ENCODE peak calls at places on chromosomes 11 and 22, in nine cellular contexts. D is HEK293T; G is lower lobe of right lung; P is cardiac muscle cell; Q is hypothalamus; Y is fibroblast of the conjunctiva; A is activated CD4-positive, alpha-beta T cell treated with anti-CD3 and anti-CD28 coated beads, Interleukin-2, amount 50 U/mL, for 1 hour; U is M059J; E is stimulated activated CD4-positive, alpha-beta T cell treated with anti-CD3 and anti-CD28 coated beads, Interleukin-15, amount 100 ng/mL, for 24 hours. Z is an unnamed sample.

GRCh38 chr11:129992161-129992944 is 10.3 kb downstream of the PRDM10 start:
- DNase-seq in U (peak), A (peak), E (peak), G (no peak), Y (peak), P (peak), Q (no peak), D (peak), Z (no peak)

GRCh38 chr11:28259177-28259843 is 151.1 kb downstream of the METTL15 start:
- DNase-seq in Q (no peak), Y (no peak), A (no peak), E (no peak), D (no peak), U (no peak), G (no peak), P (no peak), Z (no peak)

GRCh38 chr22:24768537-24769374 is 5.8 kb downstream of the PIWIL3 start:
- DNase-seq in Q (peak), P (peak), D (peak), A (peak), E (peak), G (peak), Y (peak), U (peak), Z (no peak)

GRCh38 chr11:2263012-2263565 is 7.3 kb downstream of the ASCL2 start:
- DNase-seq in A (no peak), Q (no peak), E (no peak), Y (no peak), P (no peak), G (no peak), U (no peak), D (no peak), Z (peak)

GRCh38 chr11:121415861-121416260 is 36.3 kb upstream of the SORL1 start:
- DNase-seq in Y (no peak), G (no peak), E (no peak), P (peak), A (no peak), D (no peak), Q (no peak), U (peak), Z (no peak)

GRCh38 chr11:8596504-8597046 is 2.5 kb upstream of the STK33 start:
- DNase-seq in G (no peak), Y (no peak), U (no peak), P (no peak), E (no peak), A (no peak), Q (no peak), D (no peak), Z (no peak)

GRCh38 chr11:11391796-11392195 is 38.7 kb upstream of the CSNK2A3 start:
- DNase-seq in D (no peak), E (no peak), Q (no peak), U (peak), P (peak), Y (peak), A (no peak), G (no peak), Z (no peak)

GRCh38 chr11:118263694-118264567 is at the start of gene MPZL2:
- DNase-seq in E (peak), P (no peak), Y (no peak), D (no peak), U (peak), Q (no peak), A (no peak), G (peak), Z (no peak)

GRCh38 chr11:15006139-15006759 is 34.1 kb upstream of the CALCA start:
- DNase-seq in Q (no peak), A (no peak), G (no peak), Y (peak), E (peak), D (peak), U (peak), P (peak), Z (no peak)

GRCh38 chr11:77402218-77402556 is 71.7 kb downstream of the PAK1 start:
- DNase-seq in Q (no peak), E (no peak), U (no peak), D (no peak), A (no peak), G (no peak), P (no peak), Y (no peak), Z (no peak)

GRCh38 chr11:105137286-105137685 is 2.3 kb downstream of the CARD18 start:
- DNase-seq in U (peak), Y (no peak), E (no peak), A (no peak), D (no peak), G (no peak), Q (no peak), P (peak), Z (no peak)

GRCh38 chr22:33896801-33897620 is 23.3 kb downstream of the LARGE1 start:
- DNase-seq in E (no peak), U (no peak), Q (no peak), G (no peak), A (no peak), Y (no peak), D (peak), P (peak), Z (no peak)

GRCh38 chr11:20670932-20671403 is 1.6 kb downstream of the NELL1 start:
- DNase-seq in P (no peak), A (no peak), Y (no peak), G (no peak), U (no peak), D (no peak), E (no peak), Q (no peak), Z (peak)

GRCh38 chr11:67301313-67301921 is 1.9 kb upstream of the SSH3 start:
- DNase-seq in E (no peak), U (no peak), A (no peak), P (no peak), Q (no peak), G (peak), Y (no peak), D (no peak), Z (no peak)

GRCh38 chr11:120091701-120092100 is 46.2 kb downstream of the TRIM29 start:
- DNase-seq in Y (no peak), E (no peak), P (no peak), G (no peak), U (no peak), A (no peak), Q (no peak), D (no peak), Z (no peak)

Z was measured in esophagus muscularis mucosa.